ENCODE peak calls at places on chromosomes 6 and 20, in five cellular contexts. O is IMR-90, D is right lobe of liver, C is endothelial cell of umbilical vein, U is A549. W is an unnamed sample.

GRCh38 chr6:101120747-101121146 is 239.6 kb upstream of the ASCC3 start:
- DNase-seq in O (no peak), D (no peak), C (no peak), U (no peak), W (no peak)

GRCh38 chr6:14559754-14560527 is 442.4 kb downstream of the CD83 start:
- DNase-seq in O (peak; percentile 27), D (no peak), C (no peak), U (peak; percentile 82), W (no peak)

GRCh38 chr6:89352329-89353117 is at the start of gene UBE2J1:
- DNase-seq in O (peak; percentile 94), D (peak; percentile 98), C (peak; percentile 94), U (peak; percentile 86), W (peak; percentile 100)

GRCh38 chr6:52304917-52305316 is 20.4 kb upstream of the MCM3 start:
- DNase-seq in O (peak; percentile 34), D (no peak), C (no peak), U (no peak), W (no peak)

GRCh38 chr20:45444050-45444449 is 25.5 kb upstream of the WFDC2 start:
- DNase-seq in O (no peak), D (no peak), C (no peak), U (no peak), W (no peak)

GRCh38 chr6:139472341-139473038 is 98.0 kb upstream of the CITED2 start:
- DNase-seq in O (peak; percentile 44), D (no peak), C (no peak), U (no peak), W (no peak)

GRCh38 chr6:52634211-52634610 is 36.7 kb upstream of the TMEM14A start:
- DNase-seq in O (peak; percentile 49), D (no peak), C (no peak), U (no peak), W (no peak)

GRCh38 chr6:111779031-111779430 is 94.2 kb downstream of the FYN start:
- DNase-seq in O (no peak), D (no peak), C (no peak), U (no peak), W (no peak)

GRCh38 chr6:38264605-38265004 is 375.1 kb downstream of the BTBD9 start:
- DNase-seq in O (peak; percentile 54), D (no peak), C (no peak), U (peak; percentile 35), W (no peak)

GRCh38 chr6:47071681-47072080 is 29.5 kb upstream of the ADGRF1 start:
- DNase-seq in O (no peak), D (no peak), C (no peak), U (no peak), W (no peak)

GRCh38 chr6:99868074-99868702 is 125.8 kb downstream of the MCHR2 start:
- DNase-seq in O (peak; percentile 51), D (peak; percentile 71), C (peak; percentile 67), U (peak; percentile 61), W (peak; percentile 81)

GRCh38 chr20:10925767-10926166 is 252.0 kb upstream of the JAG1 start:
- DNase-seq in O (peak; percentile 49), D (no peak), C (peak; percentile 77), U (no peak), W (no peak)

GRCh38 chr6:2460216-2460734 is 214.9 kb upstream of the GMDS start:
- DNase-seq in O (no peak), D (no peak), C (no peak), U (no peak), W (no peak)

GRCh38 chr6:145276746-145277145 is 458.6 kb downstream of the EPM2A start:
- DNase-seq in O (peak; percentile 30), D (no peak), C (no peak), U (no peak), W (no peak)

GRCh38 chr6:167668019-167668753 is 158.5 kb upstream of the AFDN start:
- DNase-seq in O (no peak), D (peak; percentile 93), C (no peak), U (no peak), W (peak; percentile 20)

GRCh38 chr6:3252369-3252768 is 6.4 kb upstream of the PSMG4 start:
- DNase-seq in O (no peak), D (no peak), C (no peak), U (no peak), W (no peak)

GRCh38 chr20:4304601-4305000 is 289.2 kb upstream of the RNF24 start:
- DNase-seq in O (no peak), D (no peak), C (no peak), U (no peak), W (no peak)

GRCh38 chr20:56268536-56268935 is 20.0 kb downstream of the MC3R start:
- DNase-seq in O (no peak), D (no peak), C (no peak), U (no peak), W (no peak)

GRCh38 chr6:170270984-170271593 is 19.8 kb downstream of the DLL1 start:
- DNase-seq in O (no peak), D (no peak), C (no peak), U (no peak), W (peak; percentile 69)

GRCh38 chr6:116405147-116405546 is 34.4 kb downstream of the DSE start:
- DNase-seq in O (peak; percentile 84), D (no peak), C (no peak), U (no peak), W (no peak)

GRCh38 chr20:38581830-38582358 is 897 bp downstream of the ADIG start:
- DNase-seq in O (no peak), D (no peak), C (no peak), U (no peak), W (no peak)
- TF ChIP-seq CTCF in O (no peak), D (no peak), C (no peak), U (no peak), W (no peak)

DNA sequence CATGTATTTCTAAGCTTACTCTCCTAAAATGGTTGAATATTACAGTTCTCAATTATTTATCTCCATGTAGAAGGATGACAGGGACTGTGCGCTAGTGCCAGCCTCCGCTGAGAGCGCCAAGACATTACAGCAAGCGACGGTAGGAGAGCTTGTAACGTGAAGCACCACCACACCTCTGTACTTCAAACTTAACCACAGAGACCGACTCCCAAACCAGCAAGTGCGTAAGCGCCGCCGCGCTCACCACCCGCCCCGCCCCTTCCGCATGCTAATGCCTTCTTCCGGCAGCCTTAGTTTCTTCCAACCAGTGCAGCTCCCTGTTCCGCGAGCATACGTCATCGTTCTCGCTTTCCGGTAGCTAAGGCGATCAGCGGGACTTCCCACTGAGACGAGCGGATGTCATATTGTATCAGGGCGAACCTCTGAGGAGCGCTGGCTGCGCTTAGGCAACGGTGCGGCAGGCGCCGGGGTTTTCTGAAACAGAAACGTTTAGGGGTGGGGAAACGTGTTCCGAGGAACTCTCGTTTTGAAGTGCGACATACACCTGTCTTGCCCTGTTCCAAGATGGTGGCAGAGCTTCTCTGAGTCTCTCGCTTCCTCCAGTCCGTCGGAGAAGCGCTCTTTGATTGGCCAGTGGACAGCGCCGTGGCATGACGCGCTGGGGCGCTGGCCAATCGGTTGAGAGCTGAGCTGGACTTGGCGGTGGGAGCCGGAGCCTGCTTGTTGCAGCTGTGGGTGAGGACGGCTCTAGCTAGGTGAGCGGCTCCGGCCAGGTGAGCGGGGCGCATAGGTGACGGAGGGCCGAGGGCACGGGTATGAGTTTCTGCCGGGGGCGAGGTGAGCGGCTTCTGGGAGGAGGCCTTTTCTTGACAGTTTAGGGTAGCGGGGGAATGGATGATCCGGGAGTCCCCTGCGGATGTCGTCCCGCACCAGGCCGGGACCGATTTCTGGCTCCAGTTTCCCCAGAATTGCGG is at the start of gene SEC23B:
- DNase-seq in O (peak; percentile 97), D (peak; percentile 97), C (peak; percentile 98), U (peak; percentile 99), W (peak; percentile 99)
- TF ChIP-seq POLR2A in O (peak; percentile 88), D (peak; percentile 81), C (peak; percentile 87), U (peak; percentile 91), W (no peak)

DNA sequence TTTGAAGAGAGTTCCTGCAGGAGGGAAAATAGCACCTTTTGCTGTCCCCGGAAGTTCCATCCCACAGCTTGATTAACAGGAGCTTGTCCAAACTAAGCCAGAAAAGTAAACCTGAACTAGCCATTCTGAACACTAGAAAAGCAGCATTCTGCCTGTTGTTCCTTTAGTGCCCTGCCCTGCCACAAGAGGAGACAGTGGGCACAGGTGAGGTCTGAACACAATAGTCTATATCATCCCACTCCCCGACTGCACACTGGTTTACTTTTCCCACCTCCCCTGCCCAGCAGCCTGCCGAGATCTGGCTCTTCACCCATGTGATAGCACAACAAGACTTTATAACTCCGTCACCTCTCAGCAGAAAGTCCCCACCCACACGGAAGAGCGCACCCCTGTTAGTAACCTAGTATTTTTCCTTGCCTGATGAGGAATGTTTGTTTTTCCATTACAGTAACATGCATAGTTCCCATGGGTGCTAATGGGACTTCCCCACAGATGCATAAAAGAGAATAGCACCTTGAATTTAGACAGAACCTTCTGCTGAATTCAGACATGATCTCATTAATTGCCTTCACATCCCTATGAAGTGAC is 59.7 kb downstream of the TFAP2A start:
- DNase-seq in O (no peak), D (no peak), C (no peak), U (peak; percentile 38), W (no peak)
- TF ChIP-seq CTCF in O (no peak), D (no peak), C (no peak), U (no peak), W (no peak)

DNA sequence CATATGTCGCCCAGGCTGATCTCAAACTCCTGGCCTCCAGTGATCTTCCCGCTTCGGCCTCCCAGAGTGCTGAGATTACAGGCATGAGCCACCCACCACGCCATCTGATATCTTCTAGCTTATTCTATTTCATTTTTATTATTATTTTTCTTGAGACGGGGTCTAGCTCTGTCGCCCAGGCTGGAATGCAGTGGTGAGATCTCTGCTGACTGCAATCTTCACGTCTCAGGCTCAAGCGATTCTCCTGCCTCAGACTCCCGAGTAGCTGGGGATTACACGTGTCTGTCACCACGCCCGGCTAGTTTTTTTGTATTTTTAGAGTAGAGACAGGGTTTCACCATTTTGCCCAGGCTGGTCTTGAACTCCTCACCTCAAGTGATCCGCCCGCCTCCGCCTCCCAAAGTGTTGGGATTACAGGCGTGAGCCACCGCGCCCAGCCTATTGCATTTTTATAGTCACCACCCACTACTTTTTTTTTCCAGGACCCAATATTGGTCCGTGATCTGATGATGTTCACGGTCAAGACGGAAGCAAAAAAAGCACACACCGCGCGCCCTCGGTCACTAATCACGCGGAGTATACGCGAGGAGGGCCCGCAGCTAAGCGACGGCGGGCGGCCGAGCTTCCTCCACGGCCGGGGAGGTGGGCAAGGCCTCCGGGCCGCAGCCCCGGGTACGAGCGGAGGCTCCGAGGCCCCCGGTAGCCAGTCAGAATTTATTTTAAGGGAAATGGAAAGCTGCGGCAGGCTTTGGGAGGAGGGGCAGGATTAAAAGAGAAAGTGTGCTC is 1.1 kb upstream of the LSM14B start:
- DNase-seq in O (peak; percentile 61), D (no peak), C (no peak), U (peak; percentile 65), W (no peak)
- TF ChIP-seq POLR2A in O (no peak), D (peak; percentile 79), C (no peak), U (no peak), W (no peak)

GRCh38 chr20:21124190-21124589 is 1.7 kb upstream of the KIZ start:
- DNase-seq in O (no peak), D (no peak), C (no peak), U (no peak), W (no peak)

GRCh38 chr20:21127201-21127981 is 1.5 kb downstream of the KIZ start:
- DNase-seq in O (no peak), D (no peak), C (no peak), U (no peak), W (no peak)

GRCh38 chr20:21125849-21126840 is at the start of gene KIZ:
- DNase-seq in O (peak; percentile 92), D (peak; percentile 99), C (peak; percentile 97), U (peak; percentile 97), W (peak; percentile 100)

GRCh38 chr20:21129861-21130260 is 4.0 kb downstream of the KIZ start:
- DNase-seq in O (no peak), D (no peak), C (no peak), U (no peak), W (no peak)

GRCh38 chr20:21125072-21125848 is 622 bp upstream of the KIZ start:
- DNase-seq in O (peak; percentile 41), D (peak; percentile 63), C (no peak), U (peak; percentile 76), W (peak; percentile 82)
- TF ChIP-seq CTCF in O (no peak), D (peak; percentile 17), C (peak; percentile 15), U (peak; percentile 12), W (no peak)

GRCh38 chr6:108366236-108366635 is 71.4 kb downstream of the AFG1L start:
- DNase-seq in O (no peak), D (no peak), C (no peak), U (no peak), W (no peak)
- TF ChIP-seq POLR2A in O (no peak), D (no peak), C (no peak), U (no peak), W (no peak)

W was measured in spleen.